ENCODE peak calls at places on chromosomes 6 and 20, in four cellular contexts. T, D, O and G are unnamed samples.

GRCh38 chr6:20841806-20842205 is 307.5 kb downstream of the CDKAL1 start:
- DNase-seq in T (no peak), O (no peak), D (no peak), G (no peak)

GRCh38 chr20:53774487-53775203 is 181.0 kb upstream of the ZNF217 start:
- DNase-seq in O (no peak), T (no peak), D (no peak), G (no peak)

GRCh38 chr6:170210651-170211403 is 80.1 kb downstream of the DLL1 start:
- DNase-seq in O (no peak), D (no peak), T (no peak), G (no peak)

GRCh38 chr20:50790651-50791277 is 4.1 kb upstream of the BCAS4 start:
- DNase-seq in T (peak; percentile 40), D (peak; percentile 94), O (peak; percentile 91), G (peak; percentile 91)

GRCh38 chr6:167397712-167398111 is 72.8 kb downstream of the TTLL2 start:
- DNase-seq in T (no peak), O (no peak), D (no peak), G (no peak)

GRCh38 chr6:94673251-94673650 is 904.1 kb upstream of the MANEA start:
- DNase-seq in D (no peak), T (no peak), O (no peak), G (no peak)

GRCh38 chr20:7627734-7628663 is 312.3 kb downstream of the HAO1 start:
- DNase-seq in D (no peak), T (no peak), O (no peak), G (no peak)

GRCh38 chr6:36523936-36524499 is 23.3 kb downstream of the STK38 start:
- DNase-seq in T (no peak), O (no peak), D (no peak), G (no peak)

GRCh38 chr6:5746392-5747140 is 260.2 kb downstream of the NRN1 start:
- DNase-seq in D (no peak), T (no peak), O (no peak), G (no peak)

GRCh38 chr20:16761305-16761829 is 13.2 kb downstream of the OTOR start:
- DNase-seq in T (no peak), O (peak; percentile 33), D (peak; percentile 67), G (no peak)

GRCh38 chr20:34302312-34302722 is 838 bp downstream of the AHCY start:
- DNase-seq in D (no peak), O (no peak), T (no peak), G (no peak)

GRCh38 chr6:30914854-30915590 is 984 bp downstream of the VARS2 start:
- DNase-seq in T (no peak), D (no peak), O (peak; percentile 55), G (no peak)

GRCh38 chr6:84770521-84770920 is 6.1 kb upstream of the TBX18 start:
- DNase-seq in O (no peak), D (no peak), T (no peak), G (no peak)

GRCh38 chr6:157436200-157436943 is 55.4 kb downstream of the ZDHHC14 start:
- DNase-seq in T (no peak), O (no peak), D (no peak), G (no peak)

GRCh38 chr20:49907405-49908257 is 7.7 kb downstream of the SPATA2 start:
- DNase-seq in O (no peak), D (no peak), T (no peak), G (no peak)

GRCh38 chr6:107982511-107982910 is 24.5 kb upstream of the SEC63 start:
- DNase-seq in D (no peak), O (no peak), T (no peak), G (no peak)

GRCh38 chr6:82525775-82526515 is 162.3 kb downstream of the TPBG start:
- DNase-seq in O (no peak), D (no peak), T (no peak), G (no peak)

GRCh38 chr6:16670183-16670582 is 91.1 kb downstream of the ATXN1 start:
- DNase-seq in T (no peak), D (no peak), O (no peak), G (no peak)

GRCh38 chr20:36604952-36605308 is 649 bp upstream of the RAB5IF start:
- DNase-seq in T (no peak), D (peak; percentile 87), O (peak; percentile 55), G (peak; percentile 83)

GRCh38 chr6:83354747-83355146 is 76.1 kb downstream of the ME1 start:
- DNase-seq in D (no peak), T (no peak), O (no peak), G (no peak)

GRCh38 chr6:46949662-46950280 is 28.0 kb upstream of the ADGRF5 start:
- DNase-seq in O (no peak), T (peak; percentile 43), D (peak; percentile 83), G (no peak)

GRCh38 chr20:46324960-46325703 is 16.8 kb upstream of the CDH22 start:
- DNase-seq in T (no peak), O (no peak), D (no peak), G (no peak)

GRCh38 chr6:144406796-144407195 is 121.7 kb downstream of the UTRN start:
- DNase-seq in O (no peak), D (no peak), T (no peak), G (no peak)
- TF ChIP-seq POLR2A in O (no peak), D (no peak), T (no peak), G (no peak)

GRCh38 chr6:38146021-38146657 is 326.6 kb downstream of the ZFAND3 start:
- DNase-seq in T (no peak), O (no peak), D (no peak), G (no peak)

GRCh38 chr6:38149526-38149925 is 330.0 kb downstream of the ZFAND3 start:
- DNase-seq in T (no peak), O (no peak), D (no peak), G (no peak)

GRCh38 chr6:38150681-38151296 is 331.3 kb downstream of the ZFAND3 start:
- DNase-seq in T (no peak), D (no peak), O (no peak), G (no peak)

GRCh38 chr6:38146658-38147027 is 327.1 kb downstream of the ZFAND3 start:
- DNase-seq in T (no peak), O (no peak), D (no peak), G (no peak)

DNA sequence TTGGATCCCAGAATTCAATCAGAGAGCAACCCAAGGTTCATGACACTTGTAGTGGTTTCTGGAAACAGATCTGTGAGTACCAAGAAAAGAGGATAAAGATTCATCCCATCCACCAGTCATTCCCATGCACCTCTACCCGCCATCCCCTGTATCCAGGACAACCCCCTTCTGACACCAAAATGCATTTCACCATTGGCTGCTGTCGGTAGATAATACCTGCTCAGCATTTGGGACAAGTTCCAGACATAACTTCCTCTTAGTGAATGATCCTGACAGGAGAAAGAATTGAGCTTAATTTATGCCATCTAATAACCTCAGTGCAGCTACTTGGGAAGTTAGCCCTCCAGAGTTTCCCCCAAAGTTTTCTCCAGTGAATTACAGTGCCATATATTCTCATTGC is 329.1 kb downstream of the ZFAND3 start:
- DNase-seq in D (no peak), O (no peak), T (no peak), G (no peak)
- H3K4me1 ChIP-seq in D (no peaks in the 10 kb centered on the region), O (no peaks in the 10 kb centered on the region), T (no peaks in the 10 kb centered on the region), G (peaks cover 24% of the 10 kb centered on the region)

GRCh38 chr6:42522021-42522420 is 41.8 kb upstream of the UBR2 start:
- DNase-seq in O (no peak), T (no peak), D (no peak), G (no peak)

GRCh38 chr6:42523158-42523814 is 40.5 kb upstream of the UBR2 start:
- DNase-seq in O (no peak), D (no peak), T (no peak), G (no peak)

GRCh38 chr6:42519779-42520178 is 44.0 kb upstream of the UBR2 start:
- DNase-seq in O (no peak), D (no peak), T (no peak), G (no peak)

GRCh38 chr6:42525132-42525531 is 38.7 kb upstream of the UBR2 start:
- DNase-seq in T (no peak), O (no peak), D (no peak), G (no peak)

DNA sequence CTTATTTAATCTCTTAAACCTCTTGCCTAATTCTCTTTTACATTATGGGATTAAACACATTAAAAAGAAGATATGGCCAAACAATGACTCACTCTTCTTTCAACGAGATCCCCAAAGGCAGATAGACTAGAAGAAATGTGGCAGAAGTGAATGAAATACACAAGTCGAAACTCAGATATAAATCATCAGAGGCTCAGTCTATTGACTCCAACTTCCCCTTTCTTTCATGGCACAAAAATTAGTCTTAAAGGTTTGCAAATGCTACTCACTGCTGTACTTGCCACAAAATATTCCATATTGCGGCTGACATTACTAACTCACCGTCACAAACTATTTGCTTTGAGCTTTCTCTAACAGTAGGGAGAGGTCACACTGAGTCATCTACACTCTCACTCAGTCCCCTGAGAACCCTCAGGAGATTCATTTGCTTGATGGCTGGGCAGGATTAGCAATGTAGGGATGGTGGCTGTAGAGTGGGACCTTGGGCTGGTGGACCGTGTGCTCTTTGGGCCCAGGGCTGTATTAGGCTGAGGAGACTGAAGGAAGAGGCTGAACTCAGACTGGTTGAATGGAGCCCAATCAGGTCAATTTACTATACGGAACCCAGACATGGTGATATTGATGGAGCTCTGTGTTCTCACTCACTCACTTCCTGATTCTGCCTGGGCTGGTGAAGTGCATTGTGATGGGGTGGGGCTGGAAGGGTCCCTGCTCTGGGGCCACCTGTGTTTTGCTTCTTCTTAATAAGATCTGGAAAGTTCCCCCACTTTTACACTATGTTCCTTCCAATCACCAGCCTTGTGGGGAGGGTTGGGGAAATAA is 42.8 kb upstream of the UBR2 start:
- DNase-seq in T (no peak), D (no peak), O (no peak), G (no peak)
- TF ChIP-seq POLR2A in T (no peak), D (no peak), O (no peak), G (no peak)

GRCh38 chr6:111844376-111844775 is 28.9 kb downstream of the FYN start:
- DNase-seq in O (no peak), T (no peak), D (no peak), G (no peak)
- H3K4me1 ChIP-seq in O (peaks cover 13% of the 10 kb centered on the region), T (peaks cover 7% of the 10 kb centered on the region), D (peaks cover 3% of the 10 kb centered on the region), G (peaks cover 35% of the 10 kb centered on the region)

DNA sequence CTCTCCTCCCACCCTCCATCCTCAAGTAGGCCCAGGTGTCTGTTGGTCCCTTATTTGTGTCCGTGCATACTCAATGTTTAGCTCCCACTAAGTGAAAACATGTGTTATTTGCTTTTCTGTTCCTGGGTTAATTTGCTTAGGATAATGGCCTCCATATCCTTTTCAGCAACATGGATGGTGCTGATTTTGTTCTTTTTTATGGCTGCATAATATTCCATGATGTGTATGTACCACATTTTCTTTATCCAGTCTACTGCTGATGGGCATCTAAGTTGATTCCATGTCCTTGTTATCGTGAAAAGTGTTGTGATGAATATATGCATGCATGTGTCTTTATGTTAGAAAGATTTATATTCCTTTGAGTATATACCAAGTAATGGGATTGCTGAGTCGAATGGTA is 314.9 kb upstream of the IRAK1BP1 start:
- DNase-seq in T (no peak), O (no peak), D (no peak), G (no peak)
- TF ChIP-seq POLR2A in T (no peak), O (no peak), D (no peak), G (no peak)

GRCh38 chr20:56843817-56844216 is 214.7 kb downstream of the TFAP2C start:
- DNase-seq in D (no peak), O (no peak), T (no peak), G (no peak)
- H3K4me1 ChIP-seq in D (no peaks in the 10 kb centered on the region), O (no peaks in the 10 kb centered on the region), T (no peaks in the 10 kb centered on the region), G (peaks cover 8% of the 10 kb centered on the region)